ENCODE peak calls at places on chromosomes 6 and 20, in nine cellular contexts. One of them, this sample, is unnamed.

GRCh38 chr6:80143312-80143960 is 37.0 kb downstream of the BCKDHB start:
- DNase-seq in dorsolateral prefrontal cortex: no peak
- DNase-seq in GM20000: no peak
- DNase-seq in activated B cell treated with CpG ODN at 0.5 μM for 24 hours: no peak
- DNase-seq in nephron progenitor cell: no peak
- DNase-seq in esophagus squamous epithelium: no peak
- DNase-seq in PC-3: peak; percentile 91
- DNase-seq in A673: peak; percentile 70
- DNase-seq in PC-9: peak; percentile 88
- DNase-seq in this sample: no peak

GRCh38 chr20:5848711-5849505 is 98.7 kb downstream of the SHLD1 start:
- DNase-seq in dorsolateral prefrontal cortex: no peak
- DNase-seq in GM20000: no peak
- DNase-seq in activated B cell treated with CpG ODN at 0.5 μM for 24 hours: no peak
- DNase-seq in nephron progenitor cell: no peak
- DNase-seq in esophagus squamous epithelium: no peak
- DNase-seq in PC-3: peak; percentile 84
- DNase-seq in A673: no peak
- DNase-seq in PC-9: no peak
- DNase-seq in this sample: no peak

GRCh38 chr6:138499303-138499991 is at the start of gene NHSL1:
- DNase-seq in dorsolateral prefrontal cortex: no peak
- DNase-seq in GM20000: peak; percentile 33
- DNase-seq in activated B cell treated with CpG ODN at 0.5 μM for 24 hours: no peak
- DNase-seq in nephron progenitor cell: peak; percentile 22
- DNase-seq in esophagus squamous epithelium: no peak
- DNase-seq in PC-3: no peak
- DNase-seq in A673: peak; percentile 38
- DNase-seq in PC-9: no peak
- DNase-seq in this sample: no peak

GRCh38 chr6:150269130-150269856 is 99.5 kb upstream of the IYD start:
- DNase-seq in dorsolateral prefrontal cortex: no peak
- DNase-seq in GM20000: no peak
- DNase-seq in activated B cell treated with CpG ODN at 0.5 μM for 24 hours: no peak
- DNase-seq in nephron progenitor cell: no peak
- DNase-seq in esophagus squamous epithelium: no peak
- DNase-seq in PC-3: no peak
- DNase-seq in A673: no peak
- DNase-seq in PC-9: no peak
- DNase-seq in this sample: no peak

GRCh38 chr6:56642366-56643261 is at the start of gene DST:
- DNase-seq in dorsolateral prefrontal cortex: no peak
- DNase-seq in GM20000: no peak
- DNase-seq in activated B cell treated with CpG ODN at 0.5 μM for 24 hours: no peak
- DNase-seq in nephron progenitor cell: no peak
- DNase-seq in esophagus squamous epithelium: no peak
- DNase-seq in PC-3: peak; percentile 93
- DNase-seq in A673: peak; percentile 24
- DNase-seq in PC-9: peak; percentile 35
- DNase-seq in this sample: no peak

GRCh38 chr6:158283304-158284005 is 28.8 kb upstream of the TULP4 start:
- DNase-seq in dorsolateral prefrontal cortex: no peak
- DNase-seq in GM20000: no peak
- DNase-seq in activated B cell treated with CpG ODN at 0.5 μM for 24 hours: no peak
- DNase-seq in nephron progenitor cell: peak; percentile 30
- DNase-seq in esophagus squamous epithelium: no peak
- DNase-seq in PC-3: no peak
- DNase-seq in A673: no peak
- DNase-seq in PC-9: no peak
- DNase-seq in this sample: no peak

GRCh38 chr6:7426447-7427169 is 37.0 kb downstream of the RIOK1 start:
- DNase-seq in dorsolateral prefrontal cortex: no peak
- DNase-seq in GM20000: no peak
- DNase-seq in activated B cell treated with CpG ODN at 0.5 μM for 24 hours: no peak
- DNase-seq in nephron progenitor cell: no peak
- DNase-seq in esophagus squamous epithelium: no peak
- DNase-seq in PC-3: no peak
- DNase-seq in A673: no peak
- DNase-seq in PC-9: no peak
- DNase-seq in this sample: no peak

GRCh38 chr6:90319044-90319443 is 22.4 kb upstream of the BACH2 start:
- DNase-seq in dorsolateral prefrontal cortex: no peak
- DNase-seq in GM20000: no peak
- DNase-seq in activated B cell treated with CpG ODN at 0.5 μM for 24 hours: no peak
- DNase-seq in nephron progenitor cell: no peak
- DNase-seq in esophagus squamous epithelium: no peak
- DNase-seq in PC-3: no peak
- DNase-seq in A673: no peak
- DNase-seq in PC-9: no peak
- DNase-seq in this sample: no peak

GRCh38 chr20:13325033-13325432 is 104.0 kb downstream of the ISM1 start:
- DNase-seq in dorsolateral prefrontal cortex: no peak
- DNase-seq in GM20000: no peak
- DNase-seq in activated B cell treated with CpG ODN at 0.5 μM for 24 hours: no peak
- DNase-seq in nephron progenitor cell: peak; percentile 8
- DNase-seq in esophagus squamous epithelium: no peak
- DNase-seq in PC-3: peak; percentile 63
- DNase-seq in A673: peak; percentile 67
- DNase-seq in PC-9: no peak
- DNase-seq in this sample: no peak

GRCh38 chr20:23085415-23086055 is 589 bp downstream of the CD93 start:
- DNase-seq in dorsolateral prefrontal cortex: no peak
- DNase-seq in GM20000: no peak
- DNase-seq in activated B cell treated with CpG ODN at 0.5 μM for 24 hours: no peak
- DNase-seq in nephron progenitor cell: no peak
- DNase-seq in esophagus squamous epithelium: no peak
- DNase-seq in PC-3: no peak
- DNase-seq in A673: no peak
- DNase-seq in PC-9: no peak
- DNase-seq in this sample: no peak

GRCh38 chr6:128672023-128672422 is 151.6 kb upstream of the PTPRK start:
- DNase-seq in dorsolateral prefrontal cortex: no peak
- DNase-seq in GM20000: no peak
- DNase-seq in activated B cell treated with CpG ODN at 0.5 μM for 24 hours: no peak
- DNase-seq in nephron progenitor cell: no peak
- DNase-seq in esophagus squamous epithelium: no peak
- DNase-seq in PC-3: no peak
- DNase-seq in A673: no peak
- DNase-seq in PC-9: no peak
- DNase-seq in this sample: no peak

DNA sequence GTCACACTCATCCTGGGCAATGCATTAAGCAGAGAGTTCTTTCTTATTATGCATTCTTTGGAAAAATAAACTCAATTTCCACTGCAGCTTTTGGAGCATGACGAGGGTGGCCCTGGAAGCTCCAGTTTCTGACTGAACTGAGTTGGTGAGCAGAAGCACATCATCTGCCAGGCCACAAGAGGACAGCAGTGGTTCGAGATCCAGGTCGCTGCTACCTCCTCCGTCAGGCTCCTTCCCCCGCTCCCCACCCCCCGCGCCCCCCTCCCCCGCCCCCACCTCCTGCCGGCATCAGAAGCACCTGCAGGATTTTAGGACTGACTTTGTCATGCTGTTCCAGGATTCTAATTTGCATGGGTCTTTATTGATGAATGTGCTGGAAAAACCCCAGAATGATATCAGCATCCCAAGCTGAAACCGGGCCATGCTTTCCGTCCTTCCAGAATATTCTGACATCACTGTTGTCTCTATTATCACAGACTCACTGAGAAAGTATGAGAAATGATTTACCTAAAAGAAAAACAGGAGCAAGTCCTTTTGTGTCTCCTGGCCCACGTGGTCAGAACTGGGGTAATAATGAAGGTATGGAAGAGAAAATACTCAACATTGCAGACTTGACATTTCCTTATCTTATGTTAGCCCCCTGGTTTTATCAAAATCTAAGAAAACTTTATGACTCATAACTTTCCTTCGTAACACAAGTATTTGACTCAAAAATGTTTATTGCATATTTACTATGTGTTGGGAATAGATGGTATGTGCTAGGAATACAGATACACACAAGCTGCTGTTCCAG is 220.1 kb upstream of the EXOC2 start:
- DNase-seq in dorsolateral prefrontal cortex: no peak
- DNase-seq in GM20000: no peak
- DNase-seq in activated B cell treated with CpG ODN at 0.5 μM for 24 hours: no peak
- DNase-seq in nephron progenitor cell: peak; percentile 16
- DNase-seq in esophagus squamous epithelium: no peak
- DNase-seq in PC-3: peak; percentile 44
- DNase-seq in A673: no peak
- DNase-seq in PC-9: peak; percentile 34
- DNase-seq in this sample: no peak
- TF ChIP-seq CTCF in dorsolateral prefrontal cortex: peak; percentile 49
- TF ChIP-seq CTCF in GM20000: peak; percentile 12
- TF ChIP-seq CTCF in activated B cell treated with CpG ODN at 0.5 μM for 24 hours: no peak
- TF ChIP-seq CTCF in nephron progenitor cell: peak; percentile 30
- TF ChIP-seq CTCF in esophagus squamous epithelium: peak; percentile 59
- TF ChIP-seq CTCF in PC-3: peak; percentile 44
- TF ChIP-seq CTCF in A673: no peak
- TF ChIP-seq CTCF in PC-9: peak; percentile 49
- TF ChIP-seq CTCF in this sample: no peak

DNA sequence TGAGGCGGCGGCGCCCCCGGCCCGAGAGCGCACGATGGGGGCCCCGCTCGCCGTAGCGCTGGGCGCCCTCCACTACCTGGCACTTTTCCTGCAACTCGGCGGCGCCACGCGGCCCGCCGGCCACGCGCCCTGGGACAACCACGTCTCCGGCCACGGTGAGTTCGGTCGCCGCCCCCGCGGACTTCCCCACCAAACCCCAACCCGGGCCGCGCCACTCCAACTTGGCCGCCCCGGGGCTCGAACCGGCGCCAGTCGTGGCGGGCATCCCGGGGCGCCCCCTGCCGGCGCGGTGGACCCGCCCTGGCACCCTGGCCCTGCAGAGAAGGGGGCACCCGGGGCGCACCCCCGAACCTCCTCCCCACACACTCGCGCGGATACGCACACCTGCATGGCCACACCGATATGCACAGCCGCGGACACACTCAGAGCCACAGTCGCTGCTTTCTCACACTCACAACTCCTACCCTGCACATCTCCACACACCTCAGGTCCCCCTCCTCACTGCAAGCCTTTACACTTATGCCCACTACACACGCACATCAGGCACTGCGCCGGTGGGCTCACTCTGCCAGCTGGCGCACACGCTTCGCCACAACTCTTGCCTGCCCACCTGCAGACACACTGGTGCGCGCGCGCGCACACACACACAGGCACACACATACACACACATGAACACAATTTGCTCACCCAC is 535 bp downstream of the VSTM2L start:
- DNase-seq in dorsolateral prefrontal cortex: no peak
- DNase-seq in GM20000: peak; percentile 58
- DNase-seq in activated B cell treated with CpG ODN at 0.5 μM for 24 hours: peak; percentile 23
- DNase-seq in nephron progenitor cell: no peak
- DNase-seq in esophagus squamous epithelium: no peak
- DNase-seq in PC-3: no peak
- DNase-seq in A673: no peak
- DNase-seq in PC-9: no peak
- DNase-seq in this sample: no peak
- TF ChIP-seq CTCF in dorsolateral prefrontal cortex: peak; percentile 51
- TF ChIP-seq CTCF in GM20000: peak; percentile 36
- TF ChIP-seq CTCF in activated B cell treated with CpG ODN at 0.5 μM for 24 hours: no peak
- TF ChIP-seq CTCF in nephron progenitor cell: peak; percentile 29
- TF ChIP-seq CTCF in esophagus squamous epithelium: no peak
- TF ChIP-seq CTCF in PC-3: peak; percentile 70
- TF ChIP-seq CTCF in A673: peak; percentile 60
- TF ChIP-seq CTCF in PC-9: peak; percentile 28
- TF ChIP-seq CTCF in this sample: peak; percentile 32

GRCh38 chr6:136034422-136034821 is 182.9 kb downstream of the PDE7B start:
- DNase-seq in dorsolateral prefrontal cortex: no peak
- DNase-seq in GM20000: no peak
- DNase-seq in activated B cell treated with CpG ODN at 0.5 μM for 24 hours: no peak
- DNase-seq in nephron progenitor cell: no peak
- DNase-seq in esophagus squamous epithelium: no peak
- DNase-seq in PC-3: no peak
- DNase-seq in A673: no peak
- DNase-seq in PC-9: no peak
- DNase-seq in this sample: no peak
- TF ChIP-seq CTCF in dorsolateral prefrontal cortex: no peak
- TF ChIP-seq CTCF in GM20000: no peak
- TF ChIP-seq CTCF in activated B cell treated with CpG ODN at 0.5 μM for 24 hours: no peak
- TF ChIP-seq CTCF in nephron progenitor cell: no peak
- TF ChIP-seq CTCF in esophagus squamous epithelium: no peak
- TF ChIP-seq CTCF in PC-3: peak; percentile 31
- TF ChIP-seq CTCF in A673: no peak
- TF ChIP-seq CTCF in PC-9: peak; percentile 19
- TF ChIP-seq CTCF in this sample: no peak

GRCh38 chr6:46749731-46750130 is 3.0 kb downstream of the ANKRD66 start:
- DNase-seq in dorsolateral prefrontal cortex: no peak
- DNase-seq in GM20000: no peak
- DNase-seq in activated B cell treated with CpG ODN at 0.5 μM for 24 hours: no peak
- DNase-seq in nephron progenitor cell: no peak
- DNase-seq in esophagus squamous epithelium: no peak
- DNase-seq in PC-3: no peak
- DNase-seq in A673: no peak
- DNase-seq in PC-9: no peak
- DNase-seq in this sample: no peak
- TF ChIP-seq CTCF in dorsolateral prefrontal cortex: no peak
- TF ChIP-seq CTCF in GM20000: no peak
- TF ChIP-seq CTCF in activated B cell treated with CpG ODN at 0.5 μM for 24 hours: no peak
- TF ChIP-seq CTCF in nephron progenitor cell: no peak
- TF ChIP-seq CTCF in esophagus squamous epithelium: no peak
- TF ChIP-seq CTCF in PC-3: no peak
- TF ChIP-seq CTCF in A673: no peak
- TF ChIP-seq CTCF in PC-9: no peak
- TF ChIP-seq CTCF in this sample: no peak

GRCh38 chr20:60340232-60340631 is 382.0 kb downstream of the CDH26 start:
- DNase-seq in dorsolateral prefrontal cortex: no peak
- DNase-seq in GM20000: no peak
- DNase-seq in activated B cell treated with CpG ODN at 0.5 μM for 24 hours: no peak
- DNase-seq in nephron progenitor cell: no peak
- DNase-seq in esophagus squamous epithelium: no peak
- DNase-seq in PC-3: no peak
- DNase-seq in A673: no peak
- DNase-seq in PC-9: no peak
- DNase-seq in this sample: no peak
- TF ChIP-seq CTCF in dorsolateral prefrontal cortex: no peak
- TF ChIP-seq CTCF in GM20000: no peak
- TF ChIP-seq CTCF in activated B cell treated with CpG ODN at 0.5 μM for 24 hours: no peak
- TF ChIP-seq CTCF in nephron progenitor cell: no peak
- TF ChIP-seq CTCF in esophagus squamous epithelium: no peak
- TF ChIP-seq CTCF in PC-3: no peak
- TF ChIP-seq CTCF in A673: no peak
- TF ChIP-seq CTCF in PC-9: no peak
- TF ChIP-seq CTCF in this sample: no peak

This sample was measured in mesothelial cell of epicardium.